ENCODE peak calls at places on chromosome 2, in six cellular contexts. U is astrocyte; X is ovary; S is activated naive CD8-positive, alpha-beta T cell treated with anti-CD3 and anti-CD28 coated beads, Interleukin-2, amount 50 U/mL, for 24 hours; C is HuH-7.5; E is activated B cell treated with CpG ODN at 0.5 μM for 24 hours. B is an unnamed sample.

GRCh38 chr2:12501469-12502147 is 215.1 kb upstream of the TRIB2 start:
- DNase-seq in U (no peak), X (no peak), S (peak), C (no peak), E (peak), B (peak)

GRCh38 chr2:6909431-6910385 is 7.5 kb upstream of the RNF144A start:
- DNase-seq in U (no peak), X (no peak), S (no peak), C (no peak), E (no peak), B (no peak)

GRCh38 chr2:230779607-230780006 is 67.0 kb downstream of the CAB39 start:
- DNase-seq in U (no peak), X (no peak), S (no peak), C (no peak), E (no peak), B (no peak)

GRCh38 chr2:46268986-46269385 is 28.2 kb upstream of the EPAS1 start:
- DNase-seq in U (peak), X (no peak), S (no peak), C (no peak), E (no peak), B (no peak)

GRCh38 chr2:88627856-88628568 is 748 bp upstream of the EIF2AK3 start:
- DNase-seq in U (peak), X (peak), S (peak), C (peak), E (peak), B (peak)

GRCh38 chr2:160356485-160356884 is 137.1 kb downstream of the RBMS1 start:
- DNase-seq in U (no peak), X (no peak), S (no peak), C (no peak), E (no peak), B (no peak)

GRCh38 chr2:8543065-8543411 is 138.8 kb upstream of the ID2 start:
- DNase-seq in U (no peak), X (no peak), S (peak), C (no peak), E (no peak), B (no peak)

GRCh38 chr2:197279997-197280756 is 30.4 kb downstream of the ANKRD44 start:
- DNase-seq in U (peak), X (no peak), S (no peak), C (no peak), E (no peak), B (no peak)

GRCh38 chr2:101124684-101125366 is 26.4 kb downstream of the TBC1D8 start:
- DNase-seq in U (peak), X (no peak), S (no peak), C (peak), E (no peak), B (peak)

GRCh38 chr2:164815071-164815793 is 26.4 kb downstream of the COBLL1 start:
- DNase-seq in U (no peak), X (no peak), S (no peak), C (no peak), E (no peak), B (no peak)

GRCh38 chr2:129923265-129924141 is 56.0 kb upstream of the RAB6C start:
- DNase-seq in U (peak), X (no peak), S (peak), C (no peak), E (no peak), B (no peak)

GRCh38 chr2:178924817-178925216 is 117.6 kb upstream of the TTN start:
- DNase-seq in U (no peak), X (no peak), S (no peak), C (no peak), E (no peak), B (no peak)